ENCODE peak calls at places on chromosomes 12 and 14, in seven cellular contexts. One of them, this sample, is unnamed. For H3K4me1, the result is how much of the 10 kb centered on the place peaks cover.

GRCh38 chr12:24560867-24561266 is 388.0 kb downstream of the BCAT1 start:
- DNase-seq in endothelial cell of umbilical vein: no peak
- DNase-seq in heart left ventricle: no peak
- DNase-seq in psoas muscle: no peak
- DNase-seq in astrocyte: no peak
- DNase-seq in CD8-positive, alpha-beta memory T cell: no peak
- DNase-seq in H1: no peak
- DNase-seq in this sample: no peak

GRCh38 chr14:80223696-80224465 is 12.6 kb upstream of the DIO2 start:
- DNase-seq in endothelial cell of umbilical vein: no peak
- DNase-seq in heart left ventricle: no peak
- DNase-seq in psoas muscle: no peak
- DNase-seq in astrocyte: peak
- DNase-seq in CD8-positive, alpha-beta memory T cell: no peak
- DNase-seq in H1: no peak
- DNase-seq in this sample: no peak

GRCh38 chr14:79407572-79407971 is 803.7 kb downstream of the DIO2 start:
- DNase-seq in endothelial cell of umbilical vein: no peak
- DNase-seq in heart left ventricle: no peak
- DNase-seq in psoas muscle: no peak
- DNase-seq in astrocyte: no peak
- DNase-seq in CD8-positive, alpha-beta memory T cell: no peak
- DNase-seq in H1: no peak
- DNase-seq in this sample: no peak

GRCh38 chr12:104790296-104791125 is 167.6 kb downstream of the SLC41A2 start:
- DNase-seq in endothelial cell of umbilical vein: peak
- DNase-seq in heart left ventricle: peak
- DNase-seq in psoas muscle: peak
- DNase-seq in astrocyte: no peak
- DNase-seq in CD8-positive, alpha-beta memory T cell: no peak
- DNase-seq in H1: no peak
- DNase-seq in this sample: peak

GRCh38 chr12:30440826-30441602 is 254.7 kb downstream of the IPO8 start:
- DNase-seq in endothelial cell of umbilical vein: peak
- DNase-seq in heart left ventricle: no peak
- DNase-seq in psoas muscle: no peak
- DNase-seq in astrocyte: no peak
- DNase-seq in CD8-positive, alpha-beta memory T cell: no peak
- DNase-seq in H1: no peak
- DNase-seq in this sample: no peak

GRCh38 chr14:73718742-73719251 is 4.6 kb upstream of the PNMA1 start:
- DNase-seq in endothelial cell of umbilical vein: no peak
- DNase-seq in heart left ventricle: no peak
- DNase-seq in psoas muscle: no peak
- DNase-seq in astrocyte: no peak
- DNase-seq in CD8-positive, alpha-beta memory T cell: no peak
- DNase-seq in H1: no peak
- DNase-seq in this sample: no peak

GRCh38 chr14:68234101-68234905 is 414.7 kb downstream of the RAD51B start:
- DNase-seq in endothelial cell of umbilical vein: no peak
- DNase-seq in heart left ventricle: no peak
- DNase-seq in psoas muscle: no peak
- DNase-seq in astrocyte: no peak
- DNase-seq in CD8-positive, alpha-beta memory T cell: no peak
- DNase-seq in H1: no peak
- DNase-seq in this sample: no peak

GRCh38 chr12:30624009-30624408 is 71.7 kb downstream of the IPO8 start:
- DNase-seq in endothelial cell of umbilical vein: no peak
- DNase-seq in heart left ventricle: no peak
- DNase-seq in psoas muscle: no peak
- DNase-seq in astrocyte: no peak
- DNase-seq in CD8-positive, alpha-beta memory T cell: no peak
- DNase-seq in H1: no peak
- DNase-seq in this sample: no peak

GRCh38 chr14:50397461-50398196 is 948 bp upstream of the CDKL1 start:
- DNase-seq in endothelial cell of umbilical vein: no peak
- DNase-seq in heart left ventricle: no peak
- DNase-seq in psoas muscle: peak
- DNase-seq in astrocyte: no peak
- DNase-seq in CD8-positive, alpha-beta memory T cell: no peak
- DNase-seq in H1: no peak
- DNase-seq in this sample: no peak

GRCh38 chr12:6840428-6841138 is at the start of gene GNB3:
- DNase-seq in endothelial cell of umbilical vein: no peak
- DNase-seq in heart left ventricle: peak
- DNase-seq in psoas muscle: no peak
- DNase-seq in astrocyte: no peak
- DNase-seq in CD8-positive, alpha-beta memory T cell: no peak
- DNase-seq in H1: no peak
- DNase-seq in this sample: no peak

GRCh38 chr12:32336261-32336660 is 63.1 kb upstream of the FGD4 start:
- DNase-seq in endothelial cell of umbilical vein: no peak
- DNase-seq in heart left ventricle: no peak
- DNase-seq in psoas muscle: no peak
- DNase-seq in astrocyte: no peak
- DNase-seq in CD8-positive, alpha-beta memory T cell: no peak
- DNase-seq in H1: no peak
- DNase-seq in this sample: no peak

GRCh38 chr12:12397184-12397583 is 40.3 kb downstream of the BORCS5 start:
- DNase-seq in endothelial cell of umbilical vein: no peak
- DNase-seq in heart left ventricle: no peak
- DNase-seq in psoas muscle: no peak
- DNase-seq in astrocyte: no peak
- DNase-seq in CD8-positive, alpha-beta memory T cell: no peak
- DNase-seq in H1: no peak
- DNase-seq in this sample: no peak

GRCh38 chr12:52575256-52575655 is 1.6 kb upstream of the KRT74 start:
- DNase-seq in endothelial cell of umbilical vein: no peak
- DNase-seq in heart left ventricle: no peak
- DNase-seq in psoas muscle: no peak
- DNase-seq in astrocyte: no peak
- DNase-seq in CD8-positive, alpha-beta memory T cell: no peak
- DNase-seq in H1: no peak
- DNase-seq in this sample: no peak

GRCh38 chr12:95218164-95218851 is 701 bp downstream of the VEZT start:
- DNase-seq in endothelial cell of umbilical vein: peak
- DNase-seq in heart left ventricle: no peak
- DNase-seq in psoas muscle: no peak
- DNase-seq in astrocyte: peak
- DNase-seq in CD8-positive, alpha-beta memory T cell: peak
- DNase-seq in H1: no peak
- DNase-seq in this sample: peak

GRCh38 chr12:10128687-10129086 is 1.3 kb downstream of the CLEC7A start:
- DNase-seq in endothelial cell of umbilical vein: no peak
- DNase-seq in heart left ventricle: no peak
- DNase-seq in psoas muscle: no peak
- DNase-seq in astrocyte: no peak
- DNase-seq in CD8-positive, alpha-beta memory T cell: no peak
- DNase-seq in H1: no peak
- DNase-seq in this sample: no peak

GRCh38 chr12:10131101-10131632 is 1.2 kb upstream of the CLEC7A start:
- DNase-seq in endothelial cell of umbilical vein: no peak
- DNase-seq in heart left ventricle: no peak
- DNase-seq in psoas muscle: no peak
- DNase-seq in astrocyte: no peak
- DNase-seq in CD8-positive, alpha-beta memory T cell: no peak
- DNase-seq in H1: no peak
- DNase-seq in this sample: no peak

GRCh38 chr12:10126401-10126800 is 3.6 kb downstream of the CLEC7A start:
- DNase-seq in endothelial cell of umbilical vein: no peak
- DNase-seq in heart left ventricle: no peak
- DNase-seq in psoas muscle: no peak
- DNase-seq in astrocyte: no peak
- DNase-seq in CD8-positive, alpha-beta memory T cell: no peak
- DNase-seq in H1: no peak
- DNase-seq in this sample: no peak

GRCh38 chr12:10132971-10133370 is 3.0 kb upstream of the CLEC7A start:
- DNase-seq in endothelial cell of umbilical vein: no peak
- DNase-seq in heart left ventricle: no peak
- DNase-seq in psoas muscle: no peak
- DNase-seq in astrocyte: no peak
- DNase-seq in CD8-positive, alpha-beta memory T cell: no peak
- DNase-seq in H1: no peak
- DNase-seq in this sample: no peak

GRCh38 chr12:10130042-10130441 is at the start of gene CLEC7A:
- DNase-seq in endothelial cell of umbilical vein: peak
- DNase-seq in heart left ventricle: no peak
- DNase-seq in psoas muscle: no peak
- DNase-seq in astrocyte: no peak
- DNase-seq in CD8-positive, alpha-beta memory T cell: no peak
- DNase-seq in H1: no peak
- DNase-seq in this sample: no peak
- H3K27ac ChIP-seq in endothelial cell of umbilical vein: no peak
- H3K27ac ChIP-seq in heart left ventricle: peak
- H3K27ac ChIP-seq in psoas muscle: no peak
- H3K27ac ChIP-seq in astrocyte: no peak
- H3K27ac ChIP-seq in CD8-positive, alpha-beta memory T cell: no peak
- H3K27ac ChIP-seq in H1: no peak
- H3K27ac ChIP-seq in this sample: no peak

GRCh38 chr12:56154818-56155217 is 2.4 kb downstream of the MYL6B start:
- DNase-seq in endothelial cell of umbilical vein: no peak
- DNase-seq in heart left ventricle: no peak
- DNase-seq in psoas muscle: no peak
- DNase-seq in astrocyte: no peak
- DNase-seq in CD8-positive, alpha-beta memory T cell: no peak
- DNase-seq in H1: no peak
- DNase-seq in this sample: no peak

GRCh38 chr12:56153291-56154065 is 1.1 kb downstream of the MYL6B start:
- DNase-seq in endothelial cell of umbilical vein: no peak
- DNase-seq in heart left ventricle: no peak
- DNase-seq in psoas muscle: no peak
- DNase-seq in astrocyte: no peak
- DNase-seq in CD8-positive, alpha-beta memory T cell: no peak
- DNase-seq in H1: no peak
- DNase-seq in this sample: no peak

GRCh38 chr12:56154246-56154771 is 1.9 kb downstream of the MYL6B start:
- DNase-seq in endothelial cell of umbilical vein: no peak
- DNase-seq in heart left ventricle: no peak
- DNase-seq in psoas muscle: no peak
- DNase-seq in astrocyte: no peak
- DNase-seq in CD8-positive, alpha-beta memory T cell: no peak
- DNase-seq in H1: no peak
- DNase-seq in this sample: no peak

GRCh38 chr12:56157201-56158028 is 744 bp upstream of the MYL6 start:
- DNase-seq in endothelial cell of umbilical vein: peak
- DNase-seq in heart left ventricle: peak
- DNase-seq in psoas muscle: peak
- DNase-seq in astrocyte: peak
- DNase-seq in CD8-positive, alpha-beta memory T cell: peak
- DNase-seq in H1: peak
- DNase-seq in this sample: peak

DNA sequence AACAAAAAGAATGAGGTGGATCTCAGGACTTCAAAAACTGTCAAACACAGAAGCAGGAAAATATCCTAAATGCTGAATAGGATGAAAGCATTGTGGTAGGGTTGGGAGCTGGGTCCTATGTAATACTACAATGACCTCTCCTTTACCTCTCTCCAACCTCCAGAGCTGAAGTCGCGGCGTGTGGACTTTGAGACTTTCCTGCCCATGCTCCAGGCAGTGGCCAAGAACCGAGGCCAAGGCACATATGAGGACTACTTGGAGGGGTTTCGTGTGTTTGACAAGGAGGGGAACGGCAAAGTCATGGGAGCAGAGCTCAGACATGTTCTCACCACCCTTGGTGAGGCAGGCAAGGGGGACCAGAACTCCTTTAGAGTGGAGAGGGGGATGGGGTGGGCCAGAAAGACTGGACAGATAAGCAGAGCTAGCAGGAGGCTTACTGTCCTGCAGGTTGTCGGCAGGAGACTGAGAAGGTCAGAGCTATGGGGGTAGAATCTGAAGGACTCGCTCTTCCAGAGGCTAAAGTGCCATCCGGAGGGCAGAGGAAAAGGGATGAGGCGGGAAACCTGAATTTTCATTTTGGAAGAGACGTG is 2.8 kb upstream of the MYL6 start:
- DNase-seq in endothelial cell of umbilical vein: no peak
- DNase-seq in heart left ventricle: no peak
- DNase-seq in psoas muscle: no peak
- DNase-seq in astrocyte: no peak
- DNase-seq in CD8-positive, alpha-beta memory T cell: no peak
- DNase-seq in H1: no peak
- DNase-seq in this sample: no peak
- H3K4me1 ChIP-seq in endothelial cell of umbilical vein: under half
- H3K4me1 ChIP-seq in heart left ventricle: under half
- H3K4me1 ChIP-seq in psoas muscle: under half
- H3K4me1 ChIP-seq in astrocyte: under half
- H3K4me1 ChIP-seq in CD8-positive, alpha-beta memory T cell: under half
- H3K4me1 ChIP-seq in H1: under half
- H3K4me1 ChIP-seq in this sample: under half

GRCh38 chr14:75543258-75543657 is 21.0 kb downstream of the BATF start:
- DNase-seq in endothelial cell of umbilical vein: no peak
- DNase-seq in heart left ventricle: no peak
- DNase-seq in psoas muscle: no peak
- DNase-seq in astrocyte: no peak
- DNase-seq in CD8-positive, alpha-beta memory T cell: no peak
- DNase-seq in H1: no peak
- DNase-seq in this sample: peak

GRCh38 chr14:75540479-75540851 is 18.2 kb downstream of the BATF start:
- DNase-seq in endothelial cell of umbilical vein: no peak
- DNase-seq in heart left ventricle: no peak
- DNase-seq in psoas muscle: no peak
- DNase-seq in astrocyte: no peak
- DNase-seq in CD8-positive, alpha-beta memory T cell: no peak
- DNase-seq in H1: no peak
- DNase-seq in this sample: no peak

GRCh38 chr14:75543786-75544185 is 21.5 kb downstream of the BATF start:
- DNase-seq in endothelial cell of umbilical vein: no peak
- DNase-seq in heart left ventricle: no peak
- DNase-seq in psoas muscle: no peak
- DNase-seq in astrocyte: no peak
- DNase-seq in CD8-positive, alpha-beta memory T cell: no peak
- DNase-seq in H1: no peak
- DNase-seq in this sample: no peak

GRCh38 chr14:75539562-75540478 is 17.6 kb downstream of the BATF start:
- DNase-seq in endothelial cell of umbilical vein: no peak
- DNase-seq in heart left ventricle: no peak
- DNase-seq in psoas muscle: no peak
- DNase-seq in astrocyte: no peak
- DNase-seq in CD8-positive, alpha-beta memory T cell: no peak
- DNase-seq in H1: no peak
- DNase-seq in this sample: no peak

GRCh38 chr14:75542585-75543091 is 20.4 kb downstream of the BATF start:
- DNase-seq in endothelial cell of umbilical vein: no peak
- DNase-seq in heart left ventricle: peak
- DNase-seq in psoas muscle: peak
- DNase-seq in astrocyte: peak
- DNase-seq in CD8-positive, alpha-beta memory T cell: peak
- DNase-seq in H1: no peak
- DNase-seq in this sample: peak
- H3K27ac ChIP-seq in endothelial cell of umbilical vein: no peak
- H3K27ac ChIP-seq in heart left ventricle: peak
- H3K27ac ChIP-seq in psoas muscle: peak
- H3K27ac ChIP-seq in astrocyte: no peak
- H3K27ac ChIP-seq in CD8-positive, alpha-beta memory T cell: peak
- H3K27ac ChIP-seq in H1: no peak
- H3K27ac ChIP-seq in this sample: peak

DNA sequence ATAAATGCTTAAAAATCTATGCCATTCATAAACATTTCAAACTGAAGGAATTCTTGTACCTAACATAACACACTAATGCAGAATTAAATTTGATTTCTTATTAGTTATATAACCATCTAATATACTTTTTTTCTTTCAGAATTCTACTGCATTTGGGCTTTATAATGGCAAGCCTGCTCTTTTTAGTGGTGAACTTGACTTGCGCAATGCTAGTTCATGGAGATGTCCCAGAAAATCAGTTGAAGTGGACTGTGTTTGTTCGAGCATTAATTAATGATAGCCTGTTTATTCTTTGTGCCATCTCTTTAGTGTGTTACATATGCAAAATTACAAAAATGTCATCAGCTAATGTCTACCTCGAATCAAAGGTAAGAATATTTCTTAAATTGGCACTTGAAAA is 47.3 kb downstream of the GPR137C start:
- DNase-seq in endothelial cell of umbilical vein: no peak
- DNase-seq in heart left ventricle: no peak
- DNase-seq in psoas muscle: no peak
- DNase-seq in astrocyte: no peak
- DNase-seq in CD8-positive, alpha-beta memory T cell: no peak
- DNase-seq in H1: no peak
- DNase-seq in this sample: no peak
- H3K4me1 ChIP-seq in endothelial cell of umbilical vein: under half
- H3K4me1 ChIP-seq in heart left ventricle: under half
- H3K4me1 ChIP-seq in psoas muscle: under half
- H3K4me1 ChIP-seq in astrocyte: under half
- H3K4me1 ChIP-seq in CD8-positive, alpha-beta memory T cell: under half
- H3K4me1 ChIP-seq in H1: under half
- H3K4me1 ChIP-seq in this sample: under half